ENCODE peak calls at places on chromosomes 6 and 20, in eight cellular contexts. One of them, this sample, is unnamed.
A peak's percentile ranks its signal among the peaks of the same experiment; 100 is the strongest.

GRCh38 chr20:45752747-45753146 is 30.6 kb downstream of the SPINT4 start:
- DNase-seq in stomach: no peak
- DNase-seq in fibroblast of lung: peak; percentile 51
- DNase-seq in NAMALWA: no peak
- DNase-seq in GM13977: peak; percentile 28
- DNase-seq in HT1080: peak; percentile 49
- DNase-seq in activated gamma-delta T cell: no peak
- DNase-seq in effector CD4-positive, alpha-beta T cell: no peak
- DNase-seq in this sample: no peak

GRCh38 chr6:130269969-130270635 is 47.4 kb upstream of the SAMD3 start:
- DNase-seq in stomach: no peak
- DNase-seq in fibroblast of lung: no peak
- DNase-seq in NAMALWA: no peak
- DNase-seq in GM13977: peak; percentile 4
- DNase-seq in HT1080: no peak
- DNase-seq in activated gamma-delta T cell: no peak
- DNase-seq in effector CD4-positive, alpha-beta T cell: no peak
- DNase-seq in this sample: no peak

GRCh38 chr20:33419140-33419974 is 18.0 kb upstream of the CDK5RAP1 start:
- DNase-seq in stomach: no peak
- DNase-seq in fibroblast of lung: peak; percentile 75
- DNase-seq in NAMALWA: no peak
- DNase-seq in GM13977: no peak
- DNase-seq in HT1080: no peak
- DNase-seq in activated gamma-delta T cell: no peak
- DNase-seq in effector CD4-positive, alpha-beta T cell: no peak
- DNase-seq in this sample: no peak

GRCh38 chr6:158817298-158818007 is 1.7 kb downstream of the EZR start:
- DNase-seq in stomach: peak; percentile 83
- DNase-seq in fibroblast of lung: peak; percentile 54
- DNase-seq in NAMALWA: peak; percentile 64
- DNase-seq in GM13977: no peak
- DNase-seq in HT1080: peak; percentile 33
- DNase-seq in activated gamma-delta T cell: no peak
- DNase-seq in effector CD4-positive, alpha-beta T cell: peak; percentile 30
- DNase-seq in this sample: peak; percentile 62

GRCh38 chr6:9428416-9429172 is 986.3 kb downstream of the TFAP2A start:
- DNase-seq in stomach: no peak
- DNase-seq in fibroblast of lung: peak; percentile 55
- DNase-seq in NAMALWA: no peak
- DNase-seq in GM13977: no peak
- DNase-seq in HT1080: no peak
- DNase-seq in activated gamma-delta T cell: no peak
- DNase-seq in effector CD4-positive, alpha-beta T cell: no peak
- DNase-seq in this sample: no peak

GRCh38 chr6:139777202-139777970 is 402.9 kb upstream of the CITED2 start:
- DNase-seq in stomach: no peak
- DNase-seq in fibroblast of lung: no peak
- DNase-seq in NAMALWA: no peak
- DNase-seq in GM13977: no peak
- DNase-seq in HT1080: no peak
- DNase-seq in activated gamma-delta T cell: no peak
- DNase-seq in effector CD4-positive, alpha-beta T cell: no peak
- DNase-seq in this sample: no peak

GRCh38 chr6:45115696-45116095 is 212.4 kb upstream of the RUNX2 start:
- DNase-seq in stomach: no peak
- DNase-seq in fibroblast of lung: peak; percentile 59
- DNase-seq in NAMALWA: no peak
- DNase-seq in GM13977: no peak
- DNase-seq in HT1080: peak; percentile 40
- DNase-seq in activated gamma-delta T cell: no peak
- DNase-seq in effector CD4-positive, alpha-beta T cell: no peak
- DNase-seq in this sample: no peak

GRCh38 chr6:31386099-31386498 is 17.3 kb upstream of the MICA start:
- DNase-seq in stomach: no peak
- DNase-seq in fibroblast of lung: no peak
- DNase-seq in NAMALWA: no peak
- DNase-seq in GM13977: no peak
- DNase-seq in HT1080: no peak
- DNase-seq in activated gamma-delta T cell: no peak
- DNase-seq in effector CD4-positive, alpha-beta T cell: no peak
- DNase-seq in this sample: no peak

GRCh38 chr6:112244428-112244827 is 9.9 kb downstream of the LAMA4 start:
- DNase-seq in stomach: no peak
- DNase-seq in fibroblast of lung: no peak
- DNase-seq in NAMALWA: no peak
- DNase-seq in GM13977: no peak
- DNase-seq in HT1080: no peak
- DNase-seq in activated gamma-delta T cell: no peak
- DNase-seq in effector CD4-positive, alpha-beta T cell: no peak
- DNase-seq in this sample: no peak

This sample was measured in CD8-positive, alpha-beta memory T cell.